ENCODE peak calls at places on chromosomes 7 and 10, in nine cellular contexts. One of them, this sample, is unnamed.

GRCh38 chr10:24952146-24952700 is at the start of gene PRTFDC1:
- DNase-seq in stomach: peak
- DNase-seq in tibial artery: peak
- DNase-seq in fibroblast of pulmonary artery: no peak
- DNase-seq in left lung: peak
- DNase-seq in GM23338: peak
- DNase-seq in HFFc6: peak
- DNase-seq in right lobe of liver: peak
- DNase-seq in kidney: peak
- DNase-seq in this sample: no peak

GRCh38 chr7:82105463-82105862 is 335.6 kb upstream of the HGF start:
- DNase-seq in stomach: no peak
- DNase-seq in HFFc6: peak
- DNase-seq in tibial artery: no peak
- DNase-seq in right lobe of liver: no peak
- DNase-seq in GM23338: no peak
- DNase-seq in kidney: no peak
- DNase-seq in fibroblast of pulmonary artery: peak
- DNase-seq in left lung: no peak
- DNase-seq in this sample: no peak

GRCh38 chr7:24717694-24718320 is 39.5 kb downstream of the GSDME start:
- DNase-seq in tibial artery: no peak
- DNase-seq in GM23338: no peak
- DNase-seq in kidney: no peak
- DNase-seq in right lobe of liver: no peak
- DNase-seq in left lung: peak
- DNase-seq in fibroblast of pulmonary artery: peak
- DNase-seq in stomach: no peak
- DNase-seq in HFFc6: no peak
- DNase-seq in this sample: no peak

GRCh38 chr7:71486856-71487628 is 355.1 kb downstream of the GALNT17 start:
- DNase-seq in tibial artery: peak
- DNase-seq in GM23338: no peak
- DNase-seq in HFFc6: peak
- DNase-seq in right lobe of liver: no peak
- DNase-seq in fibroblast of pulmonary artery: peak
- DNase-seq in kidney: no peak
- DNase-seq in stomach: no peak
- DNase-seq in left lung: no peak
- DNase-seq in this sample: no peak

GRCh38 chr10:11756766-11757315 is 14.7 kb downstream of the ECHDC3 start:
- DNase-seq in tibial artery: no peak
- DNase-seq in HFFc6: no peak
- DNase-seq in fibroblast of pulmonary artery: no peak
- DNase-seq in right lobe of liver: no peak
- DNase-seq in left lung: no peak
- DNase-seq in kidney: no peak
- DNase-seq in stomach: no peak
- DNase-seq in GM23338: no peak
- DNase-seq in this sample: no peak

GRCh38 chr7:98280791-98281756 is at the start of gene BRI3:
- DNase-seq in GM23338: peak
- DNase-seq in HFFc6: peak
- DNase-seq in tibial artery: peak
- DNase-seq in fibroblast of pulmonary artery: peak
- DNase-seq in stomach: peak
- DNase-seq in left lung: peak
- DNase-seq in right lobe of liver: peak
- DNase-seq in kidney: peak
- DNase-seq in this sample: peak

GRCh38 chr7:142328006-142328405 is 70.1 kb upstream of the PRSS58 start:
- DNase-seq in stomach: no peak
- DNase-seq in left lung: no peak
- DNase-seq in kidney: no peak
- DNase-seq in right lobe of liver: no peak
- DNase-seq in GM23338: peak
- DNase-seq in HFFc6: no peak
- DNase-seq in tibial artery: no peak
- DNase-seq in fibroblast of pulmonary artery: no peak
- DNase-seq in this sample: no peak

GRCh38 chr7:149773446-149774236 is at the start of gene ZNF467:
- DNase-seq in kidney: peak
- DNase-seq in left lung: peak
- DNase-seq in tibial artery: peak
- DNase-seq in GM23338: peak
- DNase-seq in right lobe of liver: peak
- DNase-seq in stomach: peak
- DNase-seq in HFFc6: no peak
- DNase-seq in fibroblast of pulmonary artery: peak
- DNase-seq in this sample: peak

GRCh38 chr7:31494421-31494820 is 19.5 kb upstream of the ITPRID1 start:
- DNase-seq in stomach: no peak
- DNase-seq in right lobe of liver: no peak
- DNase-seq in HFFc6: no peak
- DNase-seq in kidney: no peak
- DNase-seq in GM23338: no peak
- DNase-seq in fibroblast of pulmonary artery: no peak
- DNase-seq in tibial artery: no peak
- DNase-seq in left lung: no peak
- DNase-seq in this sample: no peak

GRCh38 chr7:158463317-158463716 is 124.3 kb downstream of the PTPRN2 start:
- DNase-seq in GM23338: no peak
- DNase-seq in stomach: no peak
- DNase-seq in kidney: no peak
- DNase-seq in HFFc6: no peak
- DNase-seq in fibroblast of pulmonary artery: no peak
- DNase-seq in tibial artery: no peak
- DNase-seq in right lobe of liver: no peak
- DNase-seq in left lung: no peak
- DNase-seq in this sample: no peak

GRCh38 chr10:86579883-86580548 is 58.4 kb upstream of the WAPL start:
- DNase-seq in kidney: no peak
- DNase-seq in tibial artery: no peak
- DNase-seq in fibroblast of pulmonary artery: no peak
- DNase-seq in stomach: no peak
- DNase-seq in right lobe of liver: no peak
- DNase-seq in GM23338: no peak
- DNase-seq in left lung: no peak
- DNase-seq in HFFc6: no peak
- DNase-seq in this sample: no peak

GRCh38 chr7:82593780-82594179 is 150.2 kb upstream of the CACNA2D1 start:
- DNase-seq in stomach: no peak
- DNase-seq in kidney: no peak
- DNase-seq in left lung: no peak
- DNase-seq in HFFc6: no peak
- DNase-seq in right lobe of liver: no peak
- DNase-seq in tibial artery: no peak
- DNase-seq in GM23338: no peak
- DNase-seq in fibroblast of pulmonary artery: no peak
- DNase-seq in this sample: no peak

GRCh38 chr10:15262036-15262713 is 93.7 kb upstream of the NMT2 start:
- DNase-seq in fibroblast of pulmonary artery: peak
- DNase-seq in right lobe of liver: no peak
- DNase-seq in stomach: no peak
- DNase-seq in tibial artery: no peak
- DNase-seq in kidney: no peak
- DNase-seq in left lung: no peak
- DNase-seq in HFFc6: peak
- DNase-seq in GM23338: no peak
- DNase-seq in this sample: no peak

GRCh38 chr10:111079241-111079760 is 2.5 kb downstream of the ADRA2A start:
- DNase-seq in kidney: no peak
- DNase-seq in fibroblast of pulmonary artery: no peak
- DNase-seq in right lobe of liver: no peak
- DNase-seq in GM23338: peak
- DNase-seq in stomach: no peak
- DNase-seq in tibial artery: no peak
- DNase-seq in HFFc6: no peak
- DNase-seq in left lung: no peak
- DNase-seq in this sample: no peak

GRCh38 chr7:84722086-84722485 is 464.8 kb downstream of the SEMA3D start:
- DNase-seq in fibroblast of pulmonary artery: no peak
- DNase-seq in left lung: no peak
- DNase-seq in right lobe of liver: no peak
- DNase-seq in kidney: no peak
- DNase-seq in HFFc6: peak
- DNase-seq in GM23338: no peak
- DNase-seq in stomach: no peak
- DNase-seq in tibial artery: no peak
- DNase-seq in this sample: no peak

GRCh38 chr7:86574006-86574405 is 69.7 kb upstream of the GRM3 start:
- DNase-seq in fibroblast of pulmonary artery: no peak
- DNase-seq in stomach: no peak
- DNase-seq in GM23338: no peak
- DNase-seq in right lobe of liver: no peak
- DNase-seq in tibial artery: no peak
- DNase-seq in left lung: peak
- DNase-seq in kidney: peak
- DNase-seq in HFFc6: no peak
- DNase-seq in this sample: no peak
- TF ChIP-seq CTCF in fibroblast of pulmonary artery: no peak
- TF ChIP-seq CTCF in stomach: no peak
- TF ChIP-seq CTCF in GM23338: no peak
- TF ChIP-seq CTCF in right lobe of liver: no peak
- TF ChIP-seq CTCF in tibial artery: no peak
- TF ChIP-seq CTCF in left lung: no peak
- TF ChIP-seq CTCF in kidney: no peak
- TF ChIP-seq CTCF in HFFc6: no peak
- TF ChIP-seq CTCF in this sample: no peak

GRCh38 chr10:69407621-69408301 is 9.0 kb downstream of the TACR2 start:
- DNase-seq in right lobe of liver: no peak
- DNase-seq in tibial artery: no peak
- DNase-seq in left lung: no peak
- DNase-seq in kidney: peak
- DNase-seq in HFFc6: no peak
- DNase-seq in stomach: no peak
- DNase-seq in GM23338: peak
- DNase-seq in fibroblast of pulmonary artery: no peak
- DNase-seq in this sample: no peak
- TF ChIP-seq CTCF in right lobe of liver: no peak
- TF ChIP-seq CTCF in tibial artery: no peak
- TF ChIP-seq CTCF in left lung: no peak
- TF ChIP-seq CTCF in kidney: peak
- TF ChIP-seq CTCF in HFFc6: peak
- TF ChIP-seq CTCF in stomach: no peak
- TF ChIP-seq CTCF in GM23338: peak
- TF ChIP-seq CTCF in fibroblast of pulmonary artery: peak
- TF ChIP-seq CTCF in this sample: peak

GRCh38 chr7:22948770-22949169 is 65.2 kb downstream of the HYCC1 start:
- DNase-seq in right lobe of liver: no peak
- DNase-seq in GM23338: no peak
- DNase-seq in tibial artery: no peak
- DNase-seq in HFFc6: no peak
- DNase-seq in fibroblast of pulmonary artery: no peak
- DNase-seq in left lung: no peak
- DNase-seq in kidney: no peak
- DNase-seq in stomach: no peak
- DNase-seq in this sample: no peak

GRCh38 chr7:22954251-22954650 is 59.7 kb downstream of the HYCC1 start:
- DNase-seq in left lung: no peak
- DNase-seq in HFFc6: no peak
- DNase-seq in GM23338: no peak
- DNase-seq in fibroblast of pulmonary artery: no peak
- DNase-seq in stomach: no peak
- DNase-seq in tibial artery: no peak
- DNase-seq in right lobe of liver: no peak
- DNase-seq in kidney: no peak
- DNase-seq in this sample: no peak

GRCh38 chr7:22952306-22953011 is 61.5 kb downstream of the HYCC1 start:
- DNase-seq in fibroblast of pulmonary artery: no peak
- DNase-seq in left lung: no peak
- DNase-seq in HFFc6: no peak
- DNase-seq in tibial artery: no peak
- DNase-seq in kidney: no peak
- DNase-seq in GM23338: peak
- DNase-seq in stomach: no peak
- DNase-seq in right lobe of liver: no peak
- DNase-seq in this sample: no peak

GRCh38 chr7:22945584-22945983 is 68.3 kb downstream of the HYCC1 start:
- DNase-seq in fibroblast of pulmonary artery: no peak
- DNase-seq in right lobe of liver: no peak
- DNase-seq in kidney: no peak
- DNase-seq in stomach: no peak
- DNase-seq in GM23338: peak
- DNase-seq in left lung: no peak
- DNase-seq in HFFc6: no peak
- DNase-seq in tibial artery: no peak
- DNase-seq in this sample: no peak

DNA sequence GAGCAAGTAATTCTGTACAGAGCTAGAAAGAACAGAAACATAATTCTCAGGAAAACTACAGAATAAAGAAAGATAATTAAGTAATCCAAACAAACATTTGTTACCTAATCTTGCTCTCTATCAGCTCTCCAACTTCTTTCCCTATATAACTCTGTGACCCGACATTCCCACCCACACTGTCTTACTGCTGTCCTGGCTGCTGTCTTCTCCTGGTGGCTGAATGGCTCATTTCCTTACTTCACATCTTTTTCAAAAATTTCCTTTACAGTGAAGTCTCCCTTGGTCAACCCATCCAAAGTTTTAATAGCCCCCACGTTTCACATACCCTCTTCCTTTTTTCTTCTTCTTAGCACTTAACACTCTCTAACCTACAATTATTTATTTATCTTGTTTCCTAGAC is 64.0 kb downstream of the HYCC1 start:
- DNase-seq in stomach: no peak
- DNase-seq in GM23338: peak
- DNase-seq in left lung: no peak
- DNase-seq in tibial artery: no peak
- DNase-seq in HFFc6: no peak
- DNase-seq in fibroblast of pulmonary artery: peak
- DNase-seq in right lobe of liver: no peak
- DNase-seq in kidney: no peak
- DNase-seq in this sample: no peak
- TF ChIP-seq CTCF in stomach: no peak
- TF ChIP-seq CTCF in GM23338: peak
- TF ChIP-seq CTCF in left lung: no peak
- TF ChIP-seq CTCF in tibial artery: no peak
- TF ChIP-seq CTCF in HFFc6: no peak
- TF ChIP-seq CTCF in fibroblast of pulmonary artery: peak
- TF ChIP-seq CTCF in right lobe of liver: no peak
- TF ChIP-seq CTCF in kidney: no peak
- TF ChIP-seq CTCF in this sample: no peak

GRCh38 chr10:126097558-126098215 is 201.3 kb downstream of the FANK1 start:
- DNase-seq in kidney: no peak
- DNase-seq in HFFc6: no peak
- DNase-seq in right lobe of liver: no peak
- DNase-seq in left lung: no peak
- DNase-seq in stomach: no peak
- DNase-seq in fibroblast of pulmonary artery: no peak
- DNase-seq in GM23338: peak
- DNase-seq in tibial artery: no peak
- DNase-seq in this sample: peak
- TF ChIP-seq CTCF in kidney: peak
- TF ChIP-seq CTCF in HFFc6: peak
- TF ChIP-seq CTCF in right lobe of liver: no peak
- TF ChIP-seq CTCF in left lung: no peak
- TF ChIP-seq CTCF in stomach: no peak
- TF ChIP-seq CTCF in fibroblast of pulmonary artery: no peak
- TF ChIP-seq CTCF in GM23338: no peak
- TF ChIP-seq CTCF in tibial artery: no peak
- TF ChIP-seq CTCF in this sample: no peak

GRCh38 chr7:26151953-26152781 is at the start of gene NFE2L3:
- DNase-seq in right lobe of liver: peak
- DNase-seq in tibial artery: peak
- DNase-seq in HFFc6: peak
- DNase-seq in fibroblast of pulmonary artery: peak
- DNase-seq in kidney: peak
- DNase-seq in left lung: peak
- DNase-seq in stomach: peak
- DNase-seq in GM23338: peak
- DNase-seq in this sample: peak
- TF ChIP-seq CTCF in right lobe of liver: no peak
- TF ChIP-seq CTCF in tibial artery: no peak
- TF ChIP-seq CTCF in HFFc6: peak
- TF ChIP-seq CTCF in fibroblast of pulmonary artery: no peak
- TF ChIP-seq CTCF in kidney: no peak
- TF ChIP-seq CTCF in left lung: peak
- TF ChIP-seq CTCF in stomach: no peak
- TF ChIP-seq CTCF in GM23338: no peak
- TF ChIP-seq CTCF in this sample: peak